ENCODE peak calls at places on chromosomes 4 and X, in six cellular contexts. D is MM.1S, N is tibial artery, E is HFFc6, J is WTC11, X is GM12865. S is an unnamed sample.

GRCh38 chrX:152072236-152072635 is 66.1 kb downstream of the MAGEA10 start:
- DNase-seq in J (no peak), X (no peak), E (peak), D (no peak), N (no peak), S (no peak)

GRCh38 chr4:83708500-83709175 is 172.7 kb downstream of the GPAT3 start:
- DNase-seq in J (peak), D (no peak), N (no peak), E (no peak), X (no peak), S (no peak)

GRCh38 chr4:102420563-102421221 is 75.4 kb upstream of the SLC39A8 start:
- DNase-seq in N (no peak), D (no peak), E (peak), J (no peak), X (no peak), S (no peak)

GRCh38 chrX:136196691-136197155 is 49.4 kb downstream of the FHL1 start:
- DNase-seq in N (no peak), X (no peak), D (no peak), J (no peak), E (peak), S (no peak)

GRCh38 chr4:102527695-102528094 is 26.5 kb downstream of the NFKB1 start:
- DNase-seq in N (no peak), X (peak), E (no peak), J (no peak), D (no peak), S (no peak)

GRCh38 chrX:69614896-69615295 is 1.0 kb upstream of the EDA start:
- DNase-seq in N (no peak), J (no peak), D (no peak), E (no peak), X (no peak), S (no peak)

GRCh38 chr4:167908816-167909215 is 183.5 kb upstream of the ANXA10 start:
- DNase-seq in J (no peak), D (no peak), X (no peak), E (no peak), N (no peak), S (no peak)

GRCh38 chr4:71526626-71527406 is 188.0 kb downstream of the SLC4A4 start:
- DNase-seq in D (no peak), E (no peak), N (no peak), X (peak), J (no peak), S (no peak)

GRCh38 chrX:111511477-111511876 is at the start of gene SERTM2:
- DNase-seq in D (peak), N (no peak), E (no peak), X (no peak), J (peak), S (no peak)

GRCh38 chr4:16026155-16026761 is 57.6 kb downstream of the PROM1 start:
- DNase-seq in E (peak), N (no peak), D (peak), J (no peak), X (peak), S (peak)

DNA sequence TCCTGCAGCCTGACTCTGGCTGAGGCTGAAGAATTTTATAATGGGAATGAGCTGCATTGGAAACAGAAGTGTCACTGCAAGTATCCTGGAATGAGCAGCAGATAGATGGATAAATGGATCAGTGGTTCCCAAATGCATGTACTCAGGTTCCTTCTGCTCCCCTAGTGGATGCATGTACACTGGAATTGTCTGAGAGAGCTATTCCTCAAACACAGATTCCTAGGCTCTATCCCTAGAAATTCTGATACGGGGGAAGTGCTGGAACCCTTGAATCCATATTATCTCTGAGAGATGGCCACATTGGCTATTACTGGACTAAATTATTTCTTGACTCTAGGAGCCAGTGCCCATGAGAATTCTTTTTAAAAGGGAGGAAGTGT is 64.8 kb downstream of the TMEM131L start:
- DNase-seq in D (no peak), E (no peak), J (no peak), N (no peak), X (no peak), S (no peak)
- TF ChIP-seq CTCF in D (no peak), E (peak), J (no peak), N (peak), X (no peak), S (no peak)

GRCh38 chrX:119468930-119469635 is 839 bp downstream of the SLC25A5 start:
- DNase-seq in X (peak), D (peak), E (peak), N (peak), J (peak), S (peak)
- TF ChIP-seq CTCF in X (peak), D (peak), E (peak), N (peak), J (peak), S (peak)

DNA sequence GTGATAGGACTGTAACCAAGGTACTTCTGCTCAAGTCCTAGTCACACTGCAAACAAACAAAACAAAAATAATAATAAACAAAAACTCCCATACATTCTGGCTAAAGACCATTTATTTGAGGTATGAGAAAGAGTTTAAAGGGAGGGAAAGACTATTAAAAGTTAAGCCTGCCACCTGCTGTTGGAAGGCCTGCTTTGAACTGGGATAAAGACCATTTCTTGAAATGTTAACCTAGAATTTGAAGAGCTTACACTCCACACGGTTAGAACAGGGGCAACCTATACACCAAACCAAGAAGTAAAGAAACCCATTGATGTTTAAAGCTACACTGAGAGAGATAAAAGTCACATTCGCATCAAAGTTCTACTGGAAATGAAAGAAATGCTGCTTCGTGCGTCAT is 548.7 kb upstream of the DIPK2B start:
- DNase-seq in D (no peak), X (no peak), J (no peak), N (no peak), E (no peak), S (no peak)
- TF ChIP-seq CTCF in D (peak), X (peak), J (no peak), N (peak), E (peak), S (no peak)

GRCh38 chrX:106042296-106042695 is 3.8 kb upstream of the SERPINA7 start:
- DNase-seq in N (no peak), X (no peak), J (no peak), D (no peak), E (no peak), S (no peak)

GRCh38 chrX:106037835-106038473 is 573 bp downstream of the SERPINA7 start:
- DNase-seq in E (no peak), J (no peak), X (no peak), D (no peak), N (no peak), S (no peak)

GRCh38 chrX:106038625-106039024 is at the start of gene SERPINA7:
- DNase-seq in D (no peak), E (no peak), J (no peak), N (no peak), X (no peak), S (no peak)

GRCh38 chrX:106036716-106037115 is 1.8 kb downstream of the SERPINA7 start:
- DNase-seq in X (no peak), N (no peak), E (no peak), J (no peak), D (no peak), S (no peak)

GRCh38 chrX:106039920-106040319 is 1.4 kb upstream of the SERPINA7 start:
- DNase-seq in N (no peak), D (peak), E (no peak), X (no peak), J (peak), S (no peak)
- TF ChIP-seq CTCF in N (no peak), D (peak), E (peak), X (peak), J (no peak), S (peak)

GRCh38 chr4:23881052-23881501 is 8.8 kb downstream of the PPARGC1A start:
- DNase-seq in J (no peak), E (no peak), X (no peak), D (no peak), N (no peak), S (no peak)

GRCh38 chr4:23878912-23879732 is 10.7 kb downstream of the PPARGC1A start:
- DNase-seq in D (no peak), X (no peak), J (no peak), N (no peak), E (no peak), S (no peak)

GRCh38 chr4:23884261-23884660 is 5.6 kb downstream of the PPARGC1A start:
- DNase-seq in E (no peak), X (no peak), N (no peak), J (no peak), D (no peak), S (no peak)

GRCh38 chr4:23882976-23883531 is 6.8 kb downstream of the PPARGC1A start:
- DNase-seq in E (no peak), X (no peak), J (no peak), D (no peak), N (no peak), S (no peak)

DNA sequence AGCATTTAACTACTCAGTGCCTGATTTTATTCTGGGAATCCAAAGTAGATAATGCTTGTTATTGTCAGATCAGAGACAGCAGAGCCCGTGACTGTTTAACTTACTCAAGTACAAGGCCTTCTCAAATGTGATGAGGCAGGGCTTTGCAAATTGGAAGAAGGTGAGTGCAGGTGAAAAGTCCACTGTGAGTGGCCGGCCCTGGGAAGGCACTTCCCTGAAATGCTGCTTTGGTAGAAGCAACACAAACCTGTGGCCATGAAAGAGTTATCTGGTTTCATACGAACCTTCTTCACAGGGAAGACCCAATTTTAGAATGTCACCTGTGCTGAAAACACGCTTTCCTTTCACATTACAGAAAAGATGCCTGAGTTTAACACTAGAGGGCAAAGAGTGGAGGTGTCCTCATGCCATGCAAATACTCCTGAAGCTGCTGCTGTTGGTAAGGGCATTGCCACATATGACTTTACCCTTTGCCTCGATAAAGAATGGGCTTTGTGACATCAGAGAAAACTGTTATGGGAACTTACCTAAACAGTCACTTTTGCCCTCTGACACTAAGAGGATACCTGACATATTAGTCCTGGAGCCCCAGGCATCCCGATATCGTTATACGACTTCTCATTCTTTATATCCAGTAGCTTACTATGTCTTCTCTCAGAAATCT is 8.0 kb downstream of the PPARGC1A start:
- DNase-seq in D (peak), X (peak), N (no peak), E (no peak), J (no peak), S (no peak)
- TF ChIP-seq CTCF in D (peak), X (no peak), N (no peak), E (no peak), J (no peak), S (no peak)

GRCh38 chr4:14792702-14793227 is 209.5 kb upstream of the CPEB2 start:
- DNase-seq in E (no peak), N (no peak), J (no peak), X (no peak), D (no peak), S (no peak)
- TF ChIP-seq CTCF in E (no peak), N (no peak), J (no peak), X (no peak), D (no peak), S (no peak)

GRCh38 chrX:103773445-103773844 is 3.2 kb upstream of the PLP1 start:
- DNase-seq in N (no peak), E (no peak), D (no peak), X (no peak), J (no peak), S (no peak)

GRCh38 chrX:103776586-103776985 is at the start of gene PLP1:
- DNase-seq in X (no peak), D (no peak), E (no peak), J (no peak), N (no peak), S (no peak)

GRCh38 chrX:103779156-103779555 is 2.5 kb downstream of the PLP1 start:
- DNase-seq in N (no peak), J (no peak), X (no peak), D (no peak), E (no peak), S (no peak)

DNA sequence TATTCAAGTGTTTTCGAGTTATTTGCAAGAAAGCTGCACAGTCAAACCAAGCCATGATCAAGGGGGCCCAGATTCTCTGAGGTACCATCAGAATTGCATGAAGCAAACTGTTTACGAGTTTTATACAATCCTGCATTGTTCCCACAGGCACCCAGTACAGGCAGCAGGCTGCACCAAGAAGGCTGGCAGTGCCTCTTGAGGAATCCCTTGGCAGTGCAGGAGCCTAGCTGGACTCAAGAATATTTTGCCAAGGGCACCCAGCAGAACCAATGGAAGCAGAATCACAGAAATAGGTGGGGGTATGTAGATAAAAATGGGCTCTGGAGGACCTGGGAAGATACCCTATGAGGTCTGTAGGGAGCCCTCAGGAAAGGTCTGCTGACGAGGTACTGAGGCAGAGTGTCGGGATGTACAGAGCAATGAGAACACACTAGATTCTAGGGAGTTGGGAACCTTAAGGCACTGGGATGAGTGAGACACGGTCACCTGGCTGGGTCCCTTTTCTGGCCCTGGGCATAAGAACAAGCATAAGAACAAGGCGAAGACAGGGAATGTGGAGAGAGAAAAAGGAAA is 2.5 kb upstream of the PLP1 start:
- DNase-seq in X (peak), N (no peak), E (peak), D (peak), J (no peak), S (no peak)
- TF ChIP-seq CTCF in X (peak), N (peak), E (peak), D (peak), J (no peak), S (no peak)

GRCh38 chr4:48339642-48340041 is 1.7 kb upstream of the SLAIN2 start:
- DNase-seq in D (no peak), X (no peak), E (no peak), N (no peak), J (no peak), S (no peak)

GRCh38 chr4:48342559-48342878 is 1.2 kb downstream of the SLAIN2 start:
- DNase-seq in D (peak), E (no peak), X (no peak), J (no peak), N (no peak), S (no peak)

GRCh38 chr4:48341776-48342558 is 638 bp downstream of the SLAIN2 start:
- DNase-seq in N (peak), J (peak), D (peak), X (peak), E (no peak), S (peak)

GRCh38 chr4:48340276-48340904 is 939 bp upstream of the SLAIN2 start:
- DNase-seq in J (no peak), X (peak), E (peak), D (no peak), N (no peak), S (no peak)

DNA sequence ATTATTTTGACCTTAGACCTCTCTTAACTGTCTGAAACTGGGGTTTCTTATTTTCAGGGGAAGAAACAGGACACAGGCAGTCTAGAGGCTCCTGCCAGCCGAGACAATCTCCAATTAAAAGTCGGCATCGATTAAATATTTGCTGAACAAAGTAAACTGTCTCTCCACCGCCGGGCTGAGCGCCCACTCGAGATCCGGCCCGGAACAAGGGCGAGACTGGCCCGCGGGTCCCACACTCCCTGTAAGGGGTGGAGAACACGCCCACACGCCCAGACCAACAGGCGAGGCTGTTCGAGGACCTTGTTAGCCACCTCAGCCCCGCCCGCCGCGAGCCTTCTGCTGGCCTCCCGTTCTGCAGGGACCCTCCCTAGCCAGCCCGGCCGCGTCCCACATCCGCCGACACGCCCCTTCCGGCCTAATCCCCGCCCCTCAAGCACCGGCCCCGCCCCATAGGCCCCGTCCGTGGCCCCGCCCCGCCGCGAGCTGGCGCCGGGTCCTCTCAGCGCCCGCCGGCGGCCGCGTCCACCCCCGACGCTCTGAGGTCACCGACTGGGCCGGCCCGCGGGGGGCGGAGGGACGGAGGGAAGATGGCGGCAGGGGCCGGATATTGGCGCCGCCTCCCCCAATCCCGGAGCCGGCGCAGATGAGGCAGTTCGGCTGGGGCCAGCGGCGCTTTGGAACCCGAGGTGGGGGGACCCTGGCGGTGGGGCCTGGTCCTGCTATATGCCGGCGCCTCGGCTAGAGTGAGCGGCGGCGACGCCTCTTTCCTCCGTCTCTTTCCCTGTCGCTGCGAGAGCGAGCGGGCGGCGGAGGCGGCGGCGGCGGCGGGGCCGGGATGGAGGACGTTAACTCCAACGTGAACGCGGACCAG is at the start of gene SLAIN2:
- DNase-seq in N (peak), X (peak), J (peak), D (peak), E (peak), S (peak)
- TF ChIP-seq CTCF in N (peak), X (peak), J (no peak), D (peak), E (peak), S (peak)

GRCh38 chr4:143019351-143019750 is 165.4 kb upstream of the USP38 start:
- DNase-seq in J (no peak), D (no peak), X (no peak), N (no peak), E (no peak), S (no peak)
- TF ChIP-seq CTCF in J (no peak), D (no peak), X (no peak), N (no peak), E (no peak), S (no peak)

GRCh38 chr4:109214622-109215350 is 87.7 kb downstream of the COL25A1 start:
- DNase-seq in E (no peak), N (no peak), J (no peak), X (no peak), D (no peak), S (no peak)
- TF ChIP-seq CTCF in E (no peak), N (no peak), J (no peak), X (no peak), D (no peak), S (no peak)